ENCODE peak calls at places on chromosomes 7 and 10, in four cellular contexts. One of them, this sample, is unnamed.
A peak's percentile ranks its signal among the peaks of the same experiment; 100 is the strongest.

GRCh38 chr10:35916791-35917190 is 274.7 kb upstream of the FZD8 start:
- DNase-seq in mesendoderm: peak; percentile 57
- DNase-seq in HFF-Myc: no peak
- DNase-seq in foreskin fibroblast: no peak
- DNase-seq in this sample: no peak

GRCh38 chr7:92259610-92260247 is 14.0 kb downstream of the ANKIB1 start:
- DNase-seq in HFF-Myc: no peak
- DNase-seq in mesendoderm: no peak
- DNase-seq in foreskin fibroblast: no peak
- DNase-seq in this sample: no peak

GRCh38 chr7:68429376-68430117 is 1168.7 kb upstream of the AUTS2 start:
- DNase-seq in mesendoderm: no peak
- DNase-seq in HFF-Myc: no peak
- DNase-seq in foreskin fibroblast: no peak
- DNase-seq in this sample: no peak

GRCh38 chr7:81256991-81257390 is 338.1 kb upstream of the SEMA3C start:
- DNase-seq in mesendoderm: peak; percentile 57
- DNase-seq in foreskin fibroblast: no peak
- DNase-seq in HFF-Myc: no peak
- DNase-seq in this sample: no peak

GRCh38 chr7:32891800-32892520 is 400 bp upstream of the KBTBD2 start:
- DNase-seq in mesendoderm: peak; percentile 99
- DNase-seq in HFF-Myc: peak; percentile 74
- DNase-seq in foreskin fibroblast: peak; percentile 94
- DNase-seq in this sample: peak; percentile 98

GRCh38 chr7:131623154-131623553 is 66.7 kb upstream of the PODXL start:
- DNase-seq in HFF-Myc: no peak
- DNase-seq in mesendoderm: peak; percentile 86
- DNase-seq in foreskin fibroblast: no peak
- DNase-seq in this sample: no peak

GRCh38 chr7:45125193-45125904 is 13.9 kb upstream of the TBRG4 start:
- DNase-seq in HFF-Myc: no peak
- DNase-seq in foreskin fibroblast: no peak
- DNase-seq in mesendoderm: no peak
- DNase-seq in this sample: no peak

GRCh38 chr7:70098133-70098561 is 499.9 kb downstream of the AUTS2 start:
- DNase-seq in mesendoderm: no peak
- DNase-seq in HFF-Myc: no peak
- DNase-seq in foreskin fibroblast: no peak
- DNase-seq in this sample: no peak

GRCh38 chr7:101161692-101162461 is 3.5 kb downstream of the VGF start:
- DNase-seq in mesendoderm: peak; percentile 59
- DNase-seq in foreskin fibroblast: no peak
- DNase-seq in HFF-Myc: no peak
- DNase-seq in this sample: no peak

GRCh38 chr7:141072548-141073172 is 1.2 kb upstream of the TMEM178B start:
- DNase-seq in foreskin fibroblast: peak; percentile 62
- DNase-seq in HFF-Myc: no peak
- DNase-seq in mesendoderm: peak; percentile 54
- DNase-seq in this sample: no peak

GRCh38 chr7:155166673-155167370 is 96.7 kb downstream of the HTR5A start:
- DNase-seq in mesendoderm: no peak
- DNase-seq in foreskin fibroblast: peak; percentile 99
- DNase-seq in HFF-Myc: peak; percentile 97
- DNase-seq in this sample: no peak

GRCh38 chr7:101901661-101902491 is 84.5 kb downstream of the CUX1 start:
- DNase-seq in mesendoderm: no peak
- DNase-seq in foreskin fibroblast: no peak
- DNase-seq in HFF-Myc: no peak
- DNase-seq in this sample: no peak

GRCh38 chr7:36949711-36950600 is 225.7 kb upstream of the AOAH start:
- DNase-seq in foreskin fibroblast: no peak
- DNase-seq in mesendoderm: peak; percentile 16
- DNase-seq in HFF-Myc: no peak
- DNase-seq in this sample: no peak

GRCh38 chr10:16116404-16117304 is 256.3 kb upstream of the MINDY3 start:
- DNase-seq in foreskin fibroblast: no peak
- DNase-seq in HFF-Myc: no peak
- DNase-seq in mesendoderm: peak; percentile 62
- DNase-seq in this sample: peak; percentile 79

GRCh38 chr10:131930150-131930549 is 29.3 kb downstream of the PPP2R2D start:
- DNase-seq in HFF-Myc: no peak
- DNase-seq in mesendoderm: no peak
- DNase-seq in foreskin fibroblast: no peak
- DNase-seq in this sample: no peak

GRCh38 chr10:109899578-109900355 is 23.5 kb downstream of the XPNPEP1 start:
- DNase-seq in HFF-Myc: no peak
- DNase-seq in mesendoderm: no peak
- DNase-seq in foreskin fibroblast: no peak
- DNase-seq in this sample: no peak

GRCh38 chr10:16893664-16894063 is 76.4 kb upstream of the RSU1 start:
- DNase-seq in foreskin fibroblast: no peak
- DNase-seq in mesendoderm: no peak
- DNase-seq in HFF-Myc: no peak
- DNase-seq in this sample: no peak

GRCh38 chr10:69481280-69481679 is 30.0 kb downstream of the TSPAN15 start:
- DNase-seq in foreskin fibroblast: no peak
- DNase-seq in HFF-Myc: no peak
- DNase-seq in mesendoderm: no peak
- DNase-seq in this sample: peak; percentile 81

GRCh38 chr10:43237631-43238446 is 29.0 kb downstream of the RASGEF1A start:
- DNase-seq in foreskin fibroblast: no peak
- DNase-seq in mesendoderm: no peak
- DNase-seq in HFF-Myc: no peak
- DNase-seq in this sample: no peak

GRCh38 chr10:102837230-102837721 is at the start of gene CYP17A1:
- DNase-seq in HFF-Myc: no peak
- DNase-seq in mesendoderm: no peak
- DNase-seq in foreskin fibroblast: no peak
- DNase-seq in this sample: no peak

GRCh38 chr10:78627254-78627795 is 441.4 kb upstream of the ZMIZ1 start:
- DNase-seq in HFF-Myc: no peak
- DNase-seq in mesendoderm: no peak
- DNase-seq in foreskin fibroblast: no peak
- DNase-seq in this sample: no peak

GRCh38 chr10:86523348-86523747 is 1.8 kb upstream of the WAPL start:
- DNase-seq in foreskin fibroblast: no peak
- DNase-seq in HFF-Myc: no peak
- DNase-seq in mesendoderm: peak; percentile 29
- DNase-seq in this sample: no peak

GRCh38 chr10:100656479-100656878 is 88.9 kb upstream of the PAX2 start:
- DNase-seq in mesendoderm: no peak
- DNase-seq in foreskin fibroblast: no peak
- DNase-seq in HFF-Myc: no peak
- DNase-seq in this sample: no peak

GRCh38 chr7:100835903-100836811 is 8.8 kb upstream of the EPHB4 start:
- DNase-seq in mesendoderm: peak; percentile 98
- DNase-seq in foreskin fibroblast: no peak
- DNase-seq in HFF-Myc: no peak
- DNase-seq in this sample: no peak

GRCh38 chr7:83486957-83487356 is 162.0 kb downstream of the SEMA3E start:
- DNase-seq in foreskin fibroblast: peak; percentile 7
- DNase-seq in mesendoderm: no peak
- DNase-seq in HFF-Myc: no peak
- DNase-seq in this sample: no peak

DNA sequence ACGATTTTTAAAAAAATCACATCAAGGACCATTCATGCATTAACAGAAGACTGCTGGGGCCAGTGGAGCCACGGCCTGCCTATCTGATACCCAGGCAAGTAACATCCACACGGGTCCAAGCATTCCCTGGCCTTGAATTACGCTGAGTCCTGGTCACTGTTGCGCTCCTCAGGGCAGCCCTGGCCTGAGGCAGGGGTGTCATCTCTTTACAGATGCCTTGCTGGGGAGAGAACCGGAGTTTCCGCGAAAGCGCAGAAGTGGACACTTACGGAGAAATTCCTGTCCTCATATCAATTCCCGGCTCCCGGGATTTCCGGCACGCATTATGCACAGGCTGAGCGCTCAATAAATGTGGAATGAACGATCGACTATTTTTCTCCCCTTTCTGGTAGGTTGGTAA is 1.4 kb downstream of the CARD11 start:
- DNase-seq in HFF-Myc: no peak
- DNase-seq in foreskin fibroblast: no peak
- DNase-seq in mesendoderm: no peak
- DNase-seq in this sample: no peak
- H3K4me3 ChIP-seq in HFF-Myc: no peak overlapping the region
- H3K4me3 ChIP-seq in foreskin fibroblast: no peak overlapping the region
- H3K4me3 ChIP-seq in mesendoderm: no peak overlapping the region
- H3K4me3 ChIP-seq in this sample: peak overlapping the region; percentile 90

DNA sequence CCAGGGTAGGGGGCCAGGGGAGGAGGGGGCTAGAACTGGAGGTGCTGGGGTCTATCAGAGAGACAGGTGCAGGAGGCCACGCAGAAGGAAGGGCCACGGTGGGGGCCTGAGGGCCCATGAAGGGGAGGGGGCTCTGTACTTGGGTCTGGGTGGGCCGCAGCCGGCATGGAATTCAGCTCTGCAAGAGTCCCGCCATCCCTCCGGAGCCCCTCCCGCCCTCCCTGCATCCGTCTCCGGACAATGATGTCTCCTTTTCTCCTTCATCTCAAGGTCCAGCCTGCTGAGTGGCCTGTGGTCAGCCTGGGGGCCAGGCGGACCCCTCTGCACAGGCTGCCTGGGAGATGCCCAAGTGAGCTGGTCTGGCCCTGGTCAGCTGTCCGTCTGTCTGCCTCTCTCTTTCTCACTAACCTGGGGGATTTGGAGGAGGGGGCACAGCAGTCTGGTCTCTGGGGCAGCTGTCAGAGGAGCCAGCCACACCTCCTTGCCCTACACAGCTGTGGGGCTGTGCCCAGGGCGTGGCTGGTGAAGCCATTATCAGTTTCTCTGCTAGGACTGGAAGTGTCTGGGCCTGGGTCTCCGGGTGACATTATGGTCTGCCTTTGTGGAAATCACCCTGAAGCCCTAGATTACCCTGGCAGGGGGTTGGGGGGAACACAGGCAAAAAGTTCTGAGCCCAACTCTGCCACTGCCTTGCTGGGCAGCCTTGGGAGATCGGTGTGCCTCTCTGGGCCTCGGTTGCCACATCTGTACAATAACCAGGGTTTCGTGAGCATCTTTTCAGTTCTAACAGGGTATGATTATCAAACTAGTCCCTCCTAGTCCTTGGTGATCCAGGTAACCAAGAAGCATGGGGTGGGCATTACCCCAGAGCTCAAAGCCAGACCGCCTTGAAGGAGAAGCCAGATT is 19.0 kb upstream of the HSPB1 start:
- DNase-seq in foreskin fibroblast: no peak
- DNase-seq in HFF-Myc: no peak
- DNase-seq in mesendoderm: no peak
- DNase-seq in this sample: no peak
- H3K4me3 ChIP-seq in foreskin fibroblast: no peak overlapping the region
- H3K4me3 ChIP-seq in HFF-Myc: peak overlapping the region; percentile 22
- H3K4me3 ChIP-seq in mesendoderm: no peak overlapping the region
- H3K4me3 ChIP-seq in this sample: no peak overlapping the region

GRCh38 chr7:7564323-7564780 is 2.3 kb upstream of the MIOS start:
- DNase-seq in HFF-Myc: peak; percentile 56
- DNase-seq in foreskin fibroblast: peak; percentile 80
- DNase-seq in mesendoderm: peak; percentile 93
- DNase-seq in this sample: no peak

GRCh38 chr7:7566651-7567611 is at the start of gene MIOS:
- DNase-seq in mesendoderm: peak; percentile 88
- DNase-seq in HFF-Myc: no peak
- DNase-seq in foreskin fibroblast: peak; percentile 75
- DNase-seq in this sample: peak; percentile 93

GRCh38 chr7:7563813-7564212 is 2.9 kb upstream of the MIOS start:
- DNase-seq in mesendoderm: no peak
- DNase-seq in HFF-Myc: no peak
- DNase-seq in foreskin fibroblast: no peak
- DNase-seq in this sample: no peak

GRCh38 chr7:7565746-7566650 is 686 bp upstream of the MIOS start:
- DNase-seq in foreskin fibroblast: no peak
- DNase-seq in mesendoderm: peak; percentile 57
- DNase-seq in HFF-Myc: no peak
- DNase-seq in this sample: no peak

DNA sequence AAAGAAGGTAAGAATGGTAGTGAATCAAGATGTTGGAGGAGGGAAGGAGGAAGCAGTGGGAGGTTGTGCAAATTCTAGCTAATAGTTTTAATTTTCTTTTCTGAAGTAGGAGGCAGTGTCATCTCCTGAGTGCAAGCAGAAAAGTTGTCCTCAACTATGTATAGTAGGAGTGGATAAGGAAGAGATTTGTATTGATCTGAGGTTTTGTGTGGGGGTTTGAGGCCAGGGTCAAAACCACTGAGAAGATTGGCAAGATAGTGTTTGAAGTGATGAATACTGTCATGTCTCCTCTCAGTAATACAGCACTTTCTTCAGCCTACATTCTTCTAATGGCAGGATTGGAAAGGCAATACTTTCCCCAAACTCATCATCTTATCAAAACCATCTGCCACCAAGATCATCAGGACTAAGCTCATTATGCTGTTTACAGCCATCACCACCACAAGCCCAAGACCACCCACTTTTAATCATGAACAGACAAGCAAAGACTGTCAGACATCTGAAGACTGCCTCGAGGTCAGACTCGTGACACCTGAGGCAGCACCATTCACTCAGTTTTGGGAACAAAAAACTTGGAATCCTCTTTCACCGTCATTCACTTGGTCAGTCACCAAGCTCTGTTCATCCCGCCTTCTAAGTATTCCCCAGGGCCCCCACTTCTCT is 1.5 kb upstream of the MIOS start:
- DNase-seq in foreskin fibroblast: no peak
- DNase-seq in HFF-Myc: no peak
- DNase-seq in mesendoderm: no peak
- DNase-seq in this sample: no peak
- H3K4me3 ChIP-seq in foreskin fibroblast: no peak overlapping the region
- H3K4me3 ChIP-seq in HFF-Myc: no peak overlapping the region
- H3K4me3 ChIP-seq in mesendoderm: no peak overlapping the region
- H3K4me3 ChIP-seq in this sample: no peak overlapping the region

GRCh38 chr10:67839957-67840356 is 2.0 kb upstream of the DNAJC12 start:
- DNase-seq in mesendoderm: no peak
- DNase-seq in foreskin fibroblast: no peak
- DNase-seq in HFF-Myc: no peak
- DNase-seq in this sample: no peak

GRCh38 chr10:67837519-67838314 is at the start of gene DNAJC12:
- DNase-seq in foreskin fibroblast: no peak
- DNase-seq in mesendoderm: peak; percentile 46
- DNase-seq in HFF-Myc: peak; percentile 84
- DNase-seq in this sample: peak; percentile 88

GRCh38 chr10:67834375-67834774 is 3.6 kb downstream of the DNAJC12 start:
- DNase-seq in foreskin fibroblast: no peak
- DNase-seq in mesendoderm: no peak
- DNase-seq in HFF-Myc: no peak
- DNase-seq in this sample: no peak

GRCh38 chr10:67836491-67836890 is 1.5 kb downstream of the DNAJC12 start:
- DNase-seq in foreskin fibroblast: no peak
- DNase-seq in mesendoderm: no peak
- DNase-seq in HFF-Myc: no peak
- DNase-seq in this sample: peak; percentile 82

DNA sequence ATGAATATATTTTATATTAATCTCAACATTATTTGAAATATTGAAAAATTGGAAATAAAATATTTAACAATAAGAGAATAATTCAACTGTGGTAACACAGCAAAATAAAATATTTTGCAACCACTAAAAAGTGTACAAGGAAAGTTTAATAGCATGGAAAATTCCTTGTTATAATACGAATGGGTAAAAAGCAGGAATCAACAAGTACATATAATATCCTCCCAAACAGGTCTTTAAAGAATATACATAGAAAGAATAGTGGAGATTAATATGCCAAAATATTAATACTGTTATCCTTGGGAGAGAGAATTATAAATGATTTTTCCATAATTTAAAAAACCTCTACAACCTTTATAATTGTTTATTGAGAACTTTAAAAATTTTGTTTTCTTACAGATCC is 1.0 kb downstream of the DNAJC12 start:
- DNase-seq in mesendoderm: no peak
- DNase-seq in foreskin fibroblast: no peak
- DNase-seq in HFF-Myc: no peak
- DNase-seq in this sample: no peak
- H3K4me3 ChIP-seq in mesendoderm: no peak overlapping the region
- H3K4me3 ChIP-seq in foreskin fibroblast: no peak overlapping the region
- H3K4me3 ChIP-seq in HFF-Myc: peak overlapping the region; percentile 47
- H3K4me3 ChIP-seq in this sample: peak overlapping the region; percentile 70